ENCODE peak calls at places on chromosomes 5 and 9, in six cellular contexts. E is ovary, G is A549, J is gastrocnemius medialis, D is thyroid gland, C is heart left ventricle. R is an unnamed sample. For H3K9me3, the result is how much of the 10 kb centered on the place peaks cover.

GRCh38 chr5:148986636-148987035 is 76.2 kb downstream of the SH3TC2 start:
- DNase-seq in E (no peak), G (no peak), J (no peak), D (no peak), C (no peak), R (no peak)

GRCh38 chr5:138445547-138446271 is 6.9 kb downstream of the REEP2 start:
- DNase-seq in E (no peak), G (no peak), J (no peak), D (no peak), C (no peak), R (no peak)

GRCh38 chr5:174777545-174777944 is 53.2 kb downstream of the MSX2 start:
- DNase-seq in E (no peak), G (no peak), J (no peak), D (no peak), C (no peak), R (no peak)

GRCh38 chr9:125889524-125890473 is 142.6 kb downstream of the PBX3 start:
- DNase-seq in E (peak), G (peak), J (no peak), D (peak), C (peak), R (peak)

GRCh38 chr5:151253604-151253948 is 591 bp downstream of the GM2A start:
- DNase-seq in E (no peak), G (no peak), J (no peak), D (no peak), C (no peak), R (no peak)

GRCh38 chr5:24161559-24161958 is 483.2 kb downstream of the CDH10 start:
- DNase-seq in E (no peak), G (no peak), J (no peak), D (no peak), C (no peak), R (no peak)

GRCh38 chr9:18668944-18669343 is 195.0 kb downstream of the ADAMTSL1 start:
- DNase-seq in E (no peak), G (no peak), J (no peak), D (no peak), C (no peak), R (no peak)

GRCh38 chr5:88539642-88540476 is 271.2 kb upstream of the TMEM161B start:
- DNase-seq in E (no peak), G (no peak), J (no peak), D (no peak), C (no peak), R (no peak)

GRCh38 chr9:87181670-87182069 is 234.4 kb upstream of the GAS1 start:
- DNase-seq in E (no peak), G (no peak), J (no peak), D (no peak), C (no peak), R (no peak)

GRCh38 chr5:151661096-151661495 is 25.6 kb downstream of the SPARC start:
- DNase-seq in E (no peak), G (no peak), J (no peak), D (no peak), C (no peak), R (no peak)

GRCh38 chr9:6739218-6739617 is 18.6 kb upstream of the KDM4C start:
- DNase-seq in E (no peak), G (peak), J (no peak), D (no peak), C (no peak), R (no peak)

GRCh38 chr9:76136986-76137385 is 246.5 kb downstream of the PCSK5 start:
- DNase-seq in E (peak), G (peak), J (no peak), D (no peak), C (no peak), R (no peak)

GRCh38 chr9:135647897-135648296 is 8.6 kb upstream of the GLT6D1 start:
- DNase-seq in E (no peak), G (no peak), J (no peak), D (no peak), C (no peak), R (no peak)
- H3K9me3 ChIP-seq in E (under half), G (half or more), J (under half), D (under half), C (under half), R (under half)

DNA sequence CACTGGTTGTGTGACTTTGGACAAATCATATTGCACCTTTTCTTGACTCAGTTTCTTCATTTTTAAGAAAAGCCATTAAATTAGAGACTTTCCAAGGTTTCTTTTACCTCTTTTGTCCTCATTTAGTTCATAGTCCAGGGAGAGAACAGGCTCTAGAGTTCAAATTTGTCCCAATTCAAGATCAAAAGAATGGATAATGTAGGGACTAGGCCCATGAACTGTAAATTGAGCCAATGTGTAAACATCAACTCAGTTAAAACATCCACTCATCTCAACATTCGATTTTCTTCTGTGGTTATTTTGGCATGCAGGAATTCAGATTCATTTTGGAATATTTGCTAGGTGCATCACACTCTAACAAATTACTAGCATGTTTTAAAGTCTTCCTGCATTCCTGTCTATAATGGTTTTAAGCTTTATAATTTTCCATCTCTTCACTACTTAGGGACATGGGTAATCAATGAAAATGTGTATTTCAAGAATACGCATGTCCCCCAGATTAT is 837.9 kb upstream of the WWC1 start:
- DNase-seq in E (no peak), G (no peak), J (no peak), D (no peak), C (no peak), R (no peak)
- TF ChIP-seq POLR2A in E (no peak), G (no peak), J (no peak), D (no peak), C (no peak), R (no peak)

GRCh38 chr5:113519412-113519811 is 5.9 kb downstream of the YTHDC2 start:
- DNase-seq in E (no peak), G (no peak), J (no peak), D (no peak), C (no peak), R (no peak)

GRCh38 chr5:113523168-113523567 is 9.7 kb downstream of the YTHDC2 start:
- DNase-seq in E (no peak), G (no peak), J (no peak), D (no peak), C (no peak), R (no peak)

GRCh38 chr5:113520899-113521298 is 7.4 kb downstream of the YTHDC2 start:
- DNase-seq in E (no peak), G (no peak), J (no peak), D (no peak), C (no peak), R (no peak)

GRCh38 chr5:113518884-113519283 is 5.4 kb downstream of the YTHDC2 start:
- DNase-seq in E (no peak), G (no peak), J (no peak), D (no peak), C (no peak), R (no peak)

DNA sequence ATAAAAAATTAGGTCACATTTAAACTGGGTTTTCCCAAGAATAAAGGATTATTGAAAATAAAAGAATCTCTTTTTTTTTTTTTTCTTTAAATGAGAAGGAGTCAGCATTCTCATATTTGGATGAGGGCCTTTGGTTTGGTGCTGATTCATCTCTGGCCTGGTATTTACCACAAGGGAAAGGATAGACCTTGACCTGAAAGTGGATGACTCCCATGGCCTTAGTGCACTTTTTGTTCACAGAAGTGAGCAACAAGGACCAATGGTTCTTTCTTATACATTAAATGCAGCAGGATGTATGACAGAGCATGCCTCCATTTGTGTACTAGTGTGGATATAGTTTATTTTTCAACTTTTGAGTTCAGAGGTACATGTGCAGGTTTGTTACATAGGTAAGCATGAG is 6.9 kb downstream of the YTHDC2 start:
- DNase-seq in E (no peak), G (no peak), J (no peak), D (no peak), C (no peak), R (no peak)
- H3K27ac ChIP-seq in E (no peak), G (no peak), J (no peak), D (no peak), C (no peak), R (no peak)

GRCh38 chr5:179998485-179998884 is 73.1 kb downstream of the RNF130 start:
- DNase-seq in E (no peak), G (no peak), J (no peak), D (no peak), C (no peak), R (no peak)

DNA sequence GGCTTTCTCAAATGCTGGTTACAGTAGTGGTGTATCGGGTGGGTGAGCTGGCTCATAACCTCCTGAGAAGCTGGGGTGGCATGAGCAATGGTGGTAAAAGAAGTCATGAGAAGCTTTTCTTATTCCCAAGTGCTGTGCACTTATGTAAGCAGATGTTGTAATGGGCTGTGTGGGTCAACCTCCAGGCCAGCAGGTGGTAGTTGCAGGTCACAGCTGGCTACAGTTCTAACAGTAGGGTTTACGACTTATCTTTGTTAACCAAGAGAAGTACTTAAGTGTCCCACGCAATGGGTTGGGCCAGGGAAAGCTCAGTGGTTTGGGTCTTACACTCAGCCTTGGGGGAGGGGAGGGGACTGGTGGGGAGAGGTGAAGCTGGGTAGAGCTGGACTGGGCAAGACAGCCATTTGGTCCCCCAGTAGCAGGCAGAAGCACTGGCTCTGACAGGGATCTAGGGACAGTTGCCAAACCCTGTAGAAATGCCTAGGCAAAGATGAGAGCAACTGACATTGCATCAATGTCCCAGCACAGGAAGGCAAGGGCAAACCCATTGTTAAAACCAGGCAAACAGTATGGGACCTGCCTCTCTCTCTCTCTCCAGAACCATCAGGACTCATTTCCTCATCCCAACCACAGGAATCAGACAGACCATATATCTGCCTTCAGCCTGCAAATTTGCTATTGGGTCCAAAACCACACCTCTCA is 76.8 kb downstream of the RNF130 start:
- DNase-seq in E (no peak), G (no peak), J (no peak), D (no peak), C (no peak), R (no peak)
- H3K9me3 ChIP-seq in E (under half), G (under half), J (under half), D (under half), C (under half), R (under half)

R was measured in transverse colon.